ENCODE peak calls at places on chromosomes 11 and 22, in seven cellular contexts. U is astrocyte, C is foreskin fibroblast, B is colonic mucosa, J is fibroblast of mammary gland, H is cardiac muscle cell, N is mucosa of descending colon. Y is an unnamed sample.

GRCh38 chr22:24803064-24803542 is 2.9 kb upstream of the SGSM1 start:
- DNase-seq in B (peak), N (peak), H (peak), U (no peak), J (peak), C (peak), Y (peak)

GRCh38 chr11:58391879-58392278 is 14.8 kb downstream of the OR5B3 start:
- DNase-seq in N (no peak), B (no peak), J (peak), C (peak), U (peak), H (no peak), Y (no peak)

GRCh38 chr22:24685804-24686203 is 82.8 kb downstream of the GGT1 start:
- DNase-seq in U (no peak), H (no peak), N (no peak), C (peak), J (no peak), B (no peak), Y (no peak)

GRCh38 chr11:93116641-93117577 is 80.9 kb downstream of the SLC36A4 start:
- DNase-seq in U (peak), B (peak), N (peak), H (no peak), C (no peak), J (no peak), Y (no peak)

GRCh38 chr22:29456211-29456671 is 17.9 kb downstream of the RFPL1 start:
- DNase-seq in H (no peak), C (peak), B (no peak), J (no peak), N (no peak), U (peak), Y (no peak)

GRCh38 chr11:13963169-13963948 is 836 bp downstream of the SPON1 start:
- DNase-seq in B (peak), C (peak), U (peak), H (peak), N (peak), J (no peak), Y (peak)

GRCh38 chr22:16969508-16970327 is 38.3 kb downstream of the GAB4 start:
- DNase-seq in C (no peak), H (no peak), N (no peak), U (no peak), B (no peak), J (no peak), Y (no peak)

GRCh38 chr11:124732230-124732629 is 7.5 kb upstream of the NRGN start:
- DNase-seq in C (no peak), B (no peak), N (peak), H (no peak), J (no peak), U (no peak), Y (no peak)

GRCh38 chr11:123272565-123272964 is 77.5 kb upstream of the CLMP start:
- DNase-seq in H (no peak), B (no peak), C (no peak), J (no peak), N (no peak), U (no peak), Y (no peak)

GRCh38 chr22:50677493-50678217 is 5.0 kb downstream of the SHANK3 start:
- DNase-seq in J (no peak), B (no peak), H (no peak), U (no peak), C (no peak), N (no peak), Y (no peak)

GRCh38 chr11:1825039-1825740 is 9.6 kb upstream of the SYT8 start:
- DNase-seq in U (no peak), J (no peak), B (peak), N (peak), H (peak), C (no peak), Y (no peak)

GRCh38 chr11:102061276-102061675 is 14.0 kb downstream of the CFAP300 start:
- DNase-seq in B (no peak), U (no peak), N (no peak), C (peak), J (no peak), H (peak), Y (no peak)

GRCh38 chr11:67700548-67701262 is 26.3 kb upstream of the ALDH3B2 start:
- DNase-seq in U (no peak), B (no peak), H (no peak), N (no peak), J (no peak), C (no peak), Y (no peak)

GRCh38 chr11:110091995-110092576 is 1.1 kb upstream of the ZC3H12C start:
- DNase-seq in H (no peak), U (no peak), B (no peak), C (peak), N (no peak), J (peak), Y (no peak)

GRCh38 chr11:45402049-45402630 is 116.0 kb upstream of the SYT13 start:
- DNase-seq in J (no peak), U (no peak), H (no peak), C (no peak), B (no peak), N (no peak), Y (no peak)

GRCh38 chr11:45409587-45409986 is 123.4 kb upstream of the SYT13 start:
- DNase-seq in U (no peak), N (no peak), J (peak), H (no peak), B (no peak), C (no peak), Y (no peak)

GRCh38 chr11:45410391-45411215 is 124.5 kb upstream of the SYT13 start:
- DNase-seq in B (no peak), U (no peak), J (no peak), C (no peak), H (no peak), N (no peak), Y (no peak)

GRCh38 chr11:45407226-45407625 is 121.1 kb upstream of the SYT13 start:
- DNase-seq in B (no peak), C (no peak), J (no peak), U (no peak), N (no peak), H (no peak), Y (no peak)

DNA sequence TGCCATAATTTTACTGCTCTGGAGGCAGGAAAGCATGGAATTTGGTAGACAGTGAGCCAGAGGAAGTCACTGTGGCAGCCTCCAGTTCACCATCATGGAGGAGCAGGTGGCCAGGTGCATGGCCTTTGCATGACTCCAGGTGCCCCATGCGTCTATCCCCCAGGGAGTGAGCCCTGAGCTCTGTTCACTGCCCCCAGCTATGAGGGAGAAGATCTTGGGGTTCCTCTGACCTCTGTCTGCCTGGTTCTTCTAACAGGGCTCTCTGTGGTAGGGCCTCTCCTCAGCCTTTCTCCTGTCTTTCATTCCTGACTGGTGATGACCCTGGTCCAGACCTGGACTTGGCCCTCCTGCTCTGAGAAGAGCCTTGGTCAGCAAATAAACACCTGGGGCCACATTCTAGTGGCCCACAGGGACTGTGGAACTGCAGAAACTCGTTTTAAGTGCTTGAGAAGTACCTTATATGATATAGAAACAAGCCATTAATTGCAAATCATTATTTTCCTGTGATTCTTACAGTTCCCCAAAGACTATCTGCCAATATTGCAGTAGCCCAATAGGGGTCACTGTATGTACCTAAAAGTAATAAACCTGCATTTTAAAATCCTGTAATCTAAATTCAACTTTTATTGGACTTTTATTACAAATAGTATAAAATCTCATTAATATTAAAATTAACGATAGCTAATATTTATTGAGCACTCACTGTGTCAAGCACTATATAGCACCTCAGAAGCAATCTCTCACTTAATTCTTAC is 120.0 kb upstream of the SYT13 start:
- DNase-seq in J (peak), C (peak), H (no peak), N (no peak), B (no peak), U (no peak), Y (no peak)
- TF ChIP-seq CTCF in J (peak), C (peak), H (peak), N (no peak), B (no peak), U (peak), Y (no peak)

GRCh38 chr22:39068033-39068785 is 8.9 kb upstream of the APOBEC3G start:
- DNase-seq in N (no peak), U (no peak), C (no peak), H (peak), B (no peak), J (no peak), Y (no peak)
- TF ChIP-seq CTCF in N (no peak), U (no peak), C (no peak), H (no peak), B (no peak), J (no peak), Y (no peak)

DNA sequence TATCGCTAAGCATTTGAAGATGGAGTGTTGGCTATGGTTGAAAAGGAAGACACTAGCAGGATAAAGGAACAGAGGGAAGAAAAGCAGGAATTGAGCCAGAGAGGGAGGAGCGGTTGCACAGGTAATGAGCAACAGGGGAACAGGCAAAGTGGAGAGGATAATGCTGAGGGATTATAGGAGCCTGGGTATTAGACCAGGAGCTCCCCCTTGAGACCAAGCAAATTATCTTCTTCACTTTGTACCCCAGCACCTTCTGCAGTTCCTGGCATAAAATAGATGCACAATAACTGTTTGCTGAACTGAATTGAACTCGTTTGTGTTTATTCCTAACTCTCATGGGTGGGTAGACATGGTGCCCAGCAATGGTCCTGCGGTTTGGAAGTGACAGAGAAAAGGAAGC is 54.6 kb upstream of the OR5P2 start:
- DNase-seq in B (no peak), C (no peak), N (no peak), J (no peak), H (no peak), U (no peak), Y (no peak)
- TF ChIP-seq CTCF in B (no peak), C (no peak), N (no peak), J (no peak), H (no peak), U (no peak), Y (no peak)

DNA sequence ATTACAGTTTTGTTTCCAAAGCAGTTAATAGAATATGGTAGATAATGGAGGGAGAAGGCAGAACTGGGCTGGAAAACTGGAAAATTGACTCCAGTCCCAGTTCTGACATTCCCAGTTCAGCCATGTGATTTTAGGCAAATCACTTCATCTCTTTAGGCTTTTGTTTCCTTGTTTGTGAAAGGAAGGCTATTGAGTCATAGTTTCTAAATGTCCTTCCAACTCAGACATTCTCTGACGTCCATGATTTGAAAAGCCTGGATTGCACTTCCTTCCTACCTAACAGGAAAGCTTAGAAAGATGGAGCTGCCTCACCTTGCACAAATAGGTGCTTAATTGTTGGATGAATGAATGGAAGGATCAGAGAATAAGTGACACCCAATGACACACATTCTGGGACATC is 19.8 kb upstream of the GALNT18 start:
- DNase-seq in J (peak), U (no peak), H (no peak), C (no peak), N (no peak), B (no peak), Y (no peak)
- TF ChIP-seq CTCF in J (no peak), U (no peak), H (no peak), C (no peak), N (no peak), B (no peak), Y (no peak)

DNA sequence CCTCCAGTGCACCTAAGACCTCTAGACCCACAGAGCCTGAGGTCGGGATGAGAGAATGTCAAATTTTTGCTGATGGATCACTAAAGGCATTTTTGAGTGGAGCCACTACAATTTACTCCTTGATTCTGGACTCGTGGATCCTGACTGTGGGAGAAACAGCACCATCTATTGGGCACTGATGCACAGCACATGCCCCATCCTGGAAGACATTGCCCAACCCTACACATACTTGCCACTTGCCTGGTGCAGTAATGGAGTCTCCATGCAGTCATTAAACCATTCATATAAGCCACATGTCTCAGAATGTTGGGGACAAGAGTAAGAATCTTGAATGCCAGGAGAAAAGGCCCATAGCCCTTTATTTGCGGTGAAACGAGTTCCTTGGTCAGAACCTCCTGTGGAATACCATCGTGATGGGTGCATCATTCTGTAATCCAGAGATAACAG is 103.9 kb downstream of the GGTLC2 start:
- DNase-seq in H (no peak), C (peak), U (peak), N (peak), J (peak), B (peak), Y (no peak)
- TF ChIP-seq CTCF in H (peak), C (peak), U (peak), N (peak), J (peak), B (peak), Y (peak)

GRCh38 chr11:116600930-116601329 is 171.9 kb downstream of the BUD13 start:
- DNase-seq in J (no peak), B (no peak), N (no peak), H (no peak), U (no peak), C (no peak), Y (no peak)
- TF ChIP-seq CTCF in J (no peak), B (no peak), N (no peak), H (no peak), U (no peak), C (no peak), Y (no peak)

DNA sequence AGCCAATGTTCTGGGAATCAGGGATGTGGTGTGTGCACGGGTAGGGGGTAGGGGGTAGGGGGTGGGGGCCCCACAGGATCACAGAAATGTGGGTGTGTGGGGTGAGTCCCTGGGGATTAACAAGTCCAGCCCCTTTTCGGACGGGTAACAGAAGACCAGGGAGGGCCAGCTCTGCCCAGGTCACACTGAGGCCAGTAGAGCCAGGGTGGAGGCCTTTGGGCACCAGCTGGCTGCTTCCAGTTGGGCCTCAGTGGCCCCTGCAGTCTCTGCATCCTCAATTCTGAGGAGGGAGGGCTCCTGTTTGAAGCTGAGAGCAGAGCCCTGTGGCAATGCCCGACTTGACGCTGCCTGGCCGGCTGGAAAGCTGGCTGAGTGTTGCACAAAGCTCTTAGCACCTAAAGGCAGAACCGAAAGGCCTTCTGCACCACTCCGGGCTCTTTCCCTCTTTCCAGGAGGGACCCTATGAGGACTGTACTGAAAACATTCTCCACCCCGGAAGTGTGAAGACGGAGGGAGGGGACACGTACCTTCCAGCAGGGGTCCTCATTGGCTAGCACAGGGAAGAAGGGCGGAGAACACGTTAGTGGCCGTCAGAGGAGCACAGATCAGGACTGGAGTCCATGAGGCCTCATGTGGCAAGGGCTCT is 120.4 kb downstream of the PHF21B start:
- DNase-seq in N (no peak), U (no peak), C (no peak), B (no peak), J (no peak), H (no peak), Y (no peak)
- TF ChIP-seq CTCF in N (no peak), U (no peak), C (no peak), B (no peak), J (no peak), H (no peak), Y (no peak)

GRCh38 chr22:42397332-42398246 is 34.6 kb downstream of the NFAM1 start:
- DNase-seq in J (no peak), N (peak), U (no peak), H (no peak), B (no peak), C (no peak), Y (peak)

GRCh38 chr22:42404266-42404665 is 27.9 kb downstream of the NFAM1 start:
- DNase-seq in C (no peak), J (no peak), U (no peak), H (no peak), B (no peak), N (no peak), Y (no peak)

GRCh38 chr22:42401562-42402334 is 30.5 kb downstream of the NFAM1 start:
- DNase-seq in J (no peak), N (no peak), U (no peak), B (no peak), H (no peak), C (no peak), Y (no peak)

GRCh38 chr22:42399315-42400271 is 32.6 kb downstream of the NFAM1 start:
- DNase-seq in H (peak), J (no peak), U (peak), C (peak), B (peak), N (peak), Y (no peak)

GRCh38 chr22:42400811-42401547 is 31.2 kb downstream of the NFAM1 start:
- DNase-seq in N (no peak), U (no peak), B (no peak), H (no peak), J (no peak), C (no peak), Y (no peak)
- TF ChIP-seq CTCF in N (no peak), U (no peak), B (no peak), H (no peak), J (no peak), C (no peak), Y (no peak)

DNA sequence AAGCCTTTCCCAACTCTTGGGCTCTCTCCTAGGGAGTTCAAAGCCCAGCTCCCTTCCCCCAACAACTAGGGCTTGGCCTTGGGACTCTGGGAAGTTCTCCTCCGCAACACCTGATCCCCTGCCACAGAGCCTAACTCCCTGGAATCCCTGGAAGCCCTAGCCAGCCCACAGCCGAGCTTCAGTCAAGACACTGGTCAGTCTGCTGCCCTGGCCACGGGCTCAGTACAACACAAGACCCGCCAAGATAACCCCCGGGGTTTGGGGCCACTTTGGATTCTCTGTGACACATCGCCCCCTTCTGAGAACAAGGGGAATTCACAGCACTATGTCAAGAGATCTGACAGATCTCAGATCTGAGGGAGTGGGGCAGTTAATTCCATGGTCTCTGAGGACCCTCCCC is 58.3 kb downstream of the SLC22A12 start:
- DNase-seq in J (peak), H (peak), N (no peak), U (no peak), C (peak), B (no peak), Y (no peak)
- TF ChIP-seq CTCF in J (peak), H (peak), N (no peak), U (peak), C (peak), B (peak), Y (no peak)